ENCODE peak calls at places on chromosomes 5 and 9, in seven cellular contexts. B, L, D, O, J, M and R are unnamed samples.

GRCh38 chr5:2591777-2592453 is 159.6 kb downstream of the IRX2 start:
- DNase-seq in M (no peak), B (no peak), O (no peak), D (no peak), L (no peak), J (no peak), R (no peak)

GRCh38 chr5:119355636-119356383 is at the start of gene TNFAIP8:
- DNase-seq in D (no peak), J (peak; percentile 38), B (peak; percentile 25), O (peak; percentile 21), M (peak; percentile 68), L (no peak), R (no peak)

GRCh38 chr5:74056789-74057164 is 430.8 kb downstream of the ARHGEF28 start:
- DNase-seq in J (no peak), O (peak; percentile 33), B (no peak), D (no peak), L (no peak), M (no peak), R (no peak)

GRCh38 chr5:72815580-72816296 is 723 bp upstream of the TNPO1 start:
- DNase-seq in B (no peak), L (no peak), J (no peak), D (peak; percentile 69), M (peak; percentile 51), O (peak; percentile 21), R (no peak)

GRCh38 chr5:67248703-67249589 is 52.3 kb upstream of the CD180 start:
- DNase-seq in O (no peak), B (no peak), J (no peak), L (no peak), D (no peak), M (no peak), R (no peak)

GRCh38 chr5:92884464-92884863 is 696.6 kb downstream of the NR2F1-AS1 start:
- DNase-seq in O (no peak), L (no peak), J (no peak), D (no peak), M (no peak), B (no peak), R (no peak)

GRCh38 chr9:68730570-68731227 is 25.7 kb downstream of the PIP5K1B start:
- DNase-seq in O (no peak), B (no peak), D (no peak), L (no peak), J (no peak), M (no peak), R (no peak)

GRCh38 chr5:3202570-3202969 is 393.1 kb upstream of the IRX1 start:
- DNase-seq in J (no peak), M (no peak), L (no peak), B (no peak), O (no peak), D (no peak), R (no peak)

GRCh38 chr9:93013856-93014582 is 44.5 kb upstream of the SUSD3 start:
- DNase-seq in B (no peak), J (no peak), O (no peak), L (no peak), M (peak; percentile 34), D (no peak), R (no peak)

GRCh38 chr9:13939129-13939528 is 374.8 kb downstream of the NFIB start:
- DNase-seq in L (no peak), D (no peak), O (peak; percentile 45), B (no peak), J (no peak), M (no peak), R (no peak)

GRCh38 chr5:9168791-9169611 is 376.9 kb downstream of the SEMA5A start:
- DNase-seq in J (no peak), B (no peak), L (no peak), D (no peak), M (no peak), O (no peak), R (no peak)

GRCh38 chr9:121944741-121945191 is 148.3 kb downstream of the TTLL11 start:
- DNase-seq in L (no peak), O (peak; percentile 56), B (no peak), M (no peak), D (no peak), J (no peak), R (no peak)